ENCODE peak calls at places on chromosomes 11 and 22, in seven cellular contexts. One of them, this sample, is unnamed.
A peak's percentile ranks its signal among the peaks of the same experiment; 100 is the strongest.

GRCh38 chr11:120432056-120433018 is 79.2 kb upstream of the GRIK4 start:
- DNase-seq in heart left ventricle: peak; percentile 54
- DNase-seq in fibroblast of lung: peak; percentile 99
- DNase-seq in colonic mucosa: peak; percentile 26
- DNase-seq in neural progenitor cell: no peak
- DNase-seq in HCT116: peak; percentile 97
- DNase-seq in A673: peak; percentile 92
- DNase-seq in this sample: no peak

GRCh38 chr22:27004434-27004833 is 347.0 kb downstream of the MIAT start:
- DNase-seq in heart left ventricle: no peak
- DNase-seq in fibroblast of lung: no peak
- DNase-seq in colonic mucosa: no peak
- DNase-seq in neural progenitor cell: no peak
- DNase-seq in HCT116: no peak
- DNase-seq in A673: no peak
- DNase-seq in this sample: no peak

GRCh38 chr11:55707029-55707428 is 45.0 kb downstream of the OR4C6 start:
- DNase-seq in heart left ventricle: no peak
- DNase-seq in fibroblast of lung: peak; percentile 9
- DNase-seq in colonic mucosa: no peak
- DNase-seq in neural progenitor cell: peak; percentile 9
- DNase-seq in HCT116: no peak
- DNase-seq in A673: peak; percentile 54
- DNase-seq in this sample: no peak

GRCh38 chr11:75029836-75030631 is 41.3 kb downstream of the NEU3 start:
- DNase-seq in heart left ventricle: no peak
- DNase-seq in fibroblast of lung: no peak
- DNase-seq in colonic mucosa: no peak
- DNase-seq in neural progenitor cell: no peak
- DNase-seq in HCT116: no peak
- DNase-seq in A673: no peak
- DNase-seq in this sample: no peak

GRCh38 chr11:110093407-110094297 is 460 bp downstream of the ZC3H12C start:
- DNase-seq in heart left ventricle: peak; percentile 42
- DNase-seq in fibroblast of lung: peak; percentile 51
- DNase-seq in colonic mucosa: peak; percentile 54
- DNase-seq in neural progenitor cell: peak; percentile 67
- DNase-seq in HCT116: peak; percentile 15
- DNase-seq in A673: peak; percentile 73
- DNase-seq in this sample: peak; percentile 73

GRCh38 chr22:37121887-37122591 is 12.5 kb upstream of the TMPRSS6 start:
- DNase-seq in heart left ventricle: no peak
- DNase-seq in fibroblast of lung: peak; percentile 50
- DNase-seq in colonic mucosa: peak; percentile 41
- DNase-seq in neural progenitor cell: no peak
- DNase-seq in HCT116: no peak
- DNase-seq in A673: no peak
- DNase-seq in this sample: no peak

GRCh38 chr22:33861216-33861875 is 58.9 kb downstream of the LARGE1 start:
- DNase-seq in heart left ventricle: no peak
- DNase-seq in fibroblast of lung: no peak
- DNase-seq in colonic mucosa: no peak
- DNase-seq in neural progenitor cell: no peak
- DNase-seq in HCT116: no peak
- DNase-seq in A673: no peak
- DNase-seq in this sample: peak; percentile 71

GRCh38 chr11:14323118-14323676 is 35.8 kb downstream of the RRAS2 start:
- DNase-seq in heart left ventricle: no peak
- DNase-seq in fibroblast of lung: no peak
- DNase-seq in colonic mucosa: no peak
- DNase-seq in neural progenitor cell: no peak
- DNase-seq in HCT116: no peak
- DNase-seq in A673: no peak
- DNase-seq in this sample: no peak

GRCh38 chr22:37419916-37420655 is 7.2 kb downstream of the ELFN2 start:
- DNase-seq in heart left ventricle: no peak
- DNase-seq in fibroblast of lung: peak; percentile 36
- DNase-seq in colonic mucosa: no peak
- DNase-seq in neural progenitor cell: peak; percentile 74
- DNase-seq in HCT116: no peak
- DNase-seq in A673: no peak
- DNase-seq in this sample: no peak

GRCh38 chr11:130671801-130672700 is 223.6 kb downstream of the ADAMTS15 start:
- DNase-seq in heart left ventricle: peak; percentile 59
- DNase-seq in fibroblast of lung: peak; percentile 95
- DNase-seq in colonic mucosa: peak; percentile 33
- DNase-seq in neural progenitor cell: peak; percentile 51
- DNase-seq in HCT116: no peak
- DNase-seq in A673: peak; percentile 16
- DNase-seq in this sample: no peak

GRCh38 chr22:35631597-35631996 is 14.5 kb upstream of the MB start:
- DNase-seq in heart left ventricle: no peak
- DNase-seq in fibroblast of lung: no peak
- DNase-seq in colonic mucosa: peak; percentile 70
- DNase-seq in neural progenitor cell: no peak
- DNase-seq in HCT116: peak; percentile 65
- DNase-seq in A673: peak; percentile 53
- DNase-seq in this sample: peak; percentile 64

GRCh38 chr11:111823629-111824028 is 47.8 kb downstream of the ALG9 start:
- DNase-seq in heart left ventricle: no peak
- DNase-seq in fibroblast of lung: no peak
- DNase-seq in colonic mucosa: no peak
- DNase-seq in neural progenitor cell: no peak
- DNase-seq in HCT116: no peak
- DNase-seq in A673: no peak
- DNase-seq in this sample: no peak

GRCh38 chr22:36998620-36999351 is 20.5 kb downstream of the TST start:
- DNase-seq in heart left ventricle: no peak
- DNase-seq in fibroblast of lung: no peak
- DNase-seq in colonic mucosa: no peak
- DNase-seq in neural progenitor cell: no peak
- DNase-seq in HCT116: peak; percentile 58
- DNase-seq in A673: no peak
- DNase-seq in this sample: no peak

GRCh38 chr11:133081730-133082452 is 450.4 kb downstream of the OPCML start:
- DNase-seq in heart left ventricle: no peak
- DNase-seq in fibroblast of lung: no peak
- DNase-seq in colonic mucosa: no peak
- DNase-seq in neural progenitor cell: peak; percentile 39
- DNase-seq in HCT116: no peak
- DNase-seq in A673: no peak
- DNase-seq in this sample: no peak

GRCh38 chr11:71139516-71140205 is 112.7 kb downstream of the SHANK2 start:
- DNase-seq in heart left ventricle: peak; percentile 28
- DNase-seq in fibroblast of lung: peak; percentile 5
- DNase-seq in colonic mucosa: no peak
- DNase-seq in neural progenitor cell: peak; percentile 13
- DNase-seq in HCT116: no peak
- DNase-seq in A673: peak; percentile 21
- DNase-seq in this sample: peak; percentile 70

GRCh38 chr11:66979336-66979980 is 4.4 kb downstream of the C11orf86 start:
- DNase-seq in heart left ventricle: no peak
- DNase-seq in fibroblast of lung: peak; percentile 76
- DNase-seq in colonic mucosa: no peak
- DNase-seq in neural progenitor cell: no peak
- DNase-seq in HCT116: no peak
- DNase-seq in A673: no peak
- DNase-seq in this sample: no peak

GRCh38 chr22:23180301-23180892 is at the start of gene BCR:
- DNase-seq in heart left ventricle: peak; percentile 76
- DNase-seq in fibroblast of lung: peak; percentile 73
- DNase-seq in colonic mucosa: peak; percentile 73
- DNase-seq in neural progenitor cell: peak; percentile 87
- DNase-seq in HCT116: peak; percentile 34
- DNase-seq in A673: peak; percentile 81
- DNase-seq in this sample: peak; percentile 85

GRCh38 chr11:120013325-120014250 is 124.3 kb downstream of the TRIM29 start:
- DNase-seq in heart left ventricle: peak; percentile 37
- DNase-seq in fibroblast of lung: peak; percentile 19
- DNase-seq in colonic mucosa: peak; percentile 63
- DNase-seq in neural progenitor cell: peak; percentile 87
- DNase-seq in HCT116: peak; percentile 37
- DNase-seq in A673: peak; percentile 88
- DNase-seq in this sample: no peak

GRCh38 chr11:30585067-30585891 is 874 bp downstream of the MPPED2 start:
- DNase-seq in heart left ventricle: peak; percentile 35
- DNase-seq in fibroblast of lung: no peak
- DNase-seq in colonic mucosa: no peak
- DNase-seq in neural progenitor cell: peak; percentile 63
- DNase-seq in HCT116: no peak
- DNase-seq in A673: peak; percentile 44
- DNase-seq in this sample: peak; percentile 42

GRCh38 chr11:13355191-13355590 is 77.6 kb downstream of the BMAL1 start:
- DNase-seq in heart left ventricle: no peak
- DNase-seq in fibroblast of lung: no peak
- DNase-seq in colonic mucosa: no peak
- DNase-seq in neural progenitor cell: no peak
- DNase-seq in HCT116: no peak
- DNase-seq in A673: no peak
- DNase-seq in this sample: no peak

GRCh38 chr11:88335284-88335683 is 2.3 kb downstream of the CTSC start:
- DNase-seq in heart left ventricle: no peak
- DNase-seq in fibroblast of lung: no peak
- DNase-seq in colonic mucosa: no peak
- DNase-seq in neural progenitor cell: no peak
- DNase-seq in HCT116: no peak
- DNase-seq in A673: no peak
- DNase-seq in this sample: no peak

GRCh38 chr11:122668562-122669090 is 13.1 kb downstream of the UBASH3B start:
- DNase-seq in heart left ventricle: no peak
- DNase-seq in fibroblast of lung: peak; percentile 90
- DNase-seq in colonic mucosa: no peak
- DNase-seq in neural progenitor cell: no peak
- DNase-seq in HCT116: peak; percentile 34
- DNase-seq in A673: peak; percentile 83
- DNase-seq in this sample: no peak

GRCh38 chr11:67563354-67564114 is 20.1 kb upstream of the GSTP1 start:
- DNase-seq in heart left ventricle: peak; percentile 53
- DNase-seq in fibroblast of lung: peak; percentile 97
- DNase-seq in colonic mucosa: peak; percentile 79
- DNase-seq in neural progenitor cell: no peak
- DNase-seq in HCT116: peak; percentile 76
- DNase-seq in A673: no peak
- DNase-seq in this sample: no peak

GRCh38 chr11:128548655-128549255 is 38.6 kb downstream of the ETS1 start:
- DNase-seq in heart left ventricle: peak; percentile 85
- DNase-seq in fibroblast of lung: peak; percentile 25
- DNase-seq in colonic mucosa: peak; percentile 62
- DNase-seq in neural progenitor cell: peak; percentile 71
- DNase-seq in HCT116: no peak
- DNase-seq in A673: no peak
- DNase-seq in this sample: peak; percentile 70

GRCh38 chr11:133402551-133402950 is 129.8 kb downstream of the OPCML start:
- DNase-seq in heart left ventricle: no peak
- DNase-seq in fibroblast of lung: no peak
- DNase-seq in colonic mucosa: no peak
- DNase-seq in neural progenitor cell: no peak
- DNase-seq in HCT116: no peak
- DNase-seq in A673: no peak
- DNase-seq in this sample: no peak

GRCh38 chr22:25656724-25657123 is 85.3 kb upstream of the MYO18B start:
- DNase-seq in heart left ventricle: no peak
- DNase-seq in fibroblast of lung: no peak
- DNase-seq in colonic mucosa: no peak
- DNase-seq in neural progenitor cell: no peak
- DNase-seq in HCT116: no peak
- DNase-seq in A673: no peak
- DNase-seq in this sample: no peak

GRCh38 chr11:73389134-73389525 is 12.9 kb downstream of the RELT start:
- DNase-seq in heart left ventricle: no peak
- DNase-seq in fibroblast of lung: no peak
- DNase-seq in colonic mucosa: no peak
- DNase-seq in neural progenitor cell: no peak
- DNase-seq in HCT116: no peak
- DNase-seq in A673: no peak
- DNase-seq in this sample: no peak

DNA sequence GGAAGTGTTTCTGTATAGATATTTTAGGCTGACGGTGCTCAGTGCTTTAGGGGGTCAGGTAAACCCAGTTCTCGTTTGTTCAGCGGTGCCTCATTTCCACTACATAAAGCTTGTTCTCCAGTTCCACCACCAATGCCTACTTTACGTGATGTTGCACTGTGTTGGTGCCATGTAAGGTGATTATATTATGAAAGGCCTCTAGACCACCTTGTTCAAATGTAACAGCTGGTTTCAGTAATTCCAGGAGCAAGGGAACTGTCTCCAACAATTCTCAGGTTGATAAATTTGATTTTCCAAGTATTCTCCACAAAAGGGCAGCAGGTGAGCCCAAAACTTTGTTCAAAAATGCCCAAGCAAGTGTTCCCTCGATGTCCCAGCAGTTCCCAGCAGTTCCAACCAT is 83.7 kb upstream of the SEPTIN5 start:
- DNase-seq in heart left ventricle: no peak
- DNase-seq in fibroblast of lung: no peak
- DNase-seq in colonic mucosa: no peak
- DNase-seq in neural progenitor cell: no peak
- DNase-seq in HCT116: no peak
- DNase-seq in A673: no peak
- DNase-seq in this sample: no peak
- TF ChIP-seq CTCF in heart left ventricle: no peak
- TF ChIP-seq CTCF in fibroblast of lung: no peak
- TF ChIP-seq CTCF in colonic mucosa: no peak
- TF ChIP-seq CTCF in neural progenitor cell: no peak
- TF ChIP-seq CTCF in HCT116: no peak
- TF ChIP-seq CTCF in A673: no peak
- TF ChIP-seq CTCF in this sample: no peak

DNA sequence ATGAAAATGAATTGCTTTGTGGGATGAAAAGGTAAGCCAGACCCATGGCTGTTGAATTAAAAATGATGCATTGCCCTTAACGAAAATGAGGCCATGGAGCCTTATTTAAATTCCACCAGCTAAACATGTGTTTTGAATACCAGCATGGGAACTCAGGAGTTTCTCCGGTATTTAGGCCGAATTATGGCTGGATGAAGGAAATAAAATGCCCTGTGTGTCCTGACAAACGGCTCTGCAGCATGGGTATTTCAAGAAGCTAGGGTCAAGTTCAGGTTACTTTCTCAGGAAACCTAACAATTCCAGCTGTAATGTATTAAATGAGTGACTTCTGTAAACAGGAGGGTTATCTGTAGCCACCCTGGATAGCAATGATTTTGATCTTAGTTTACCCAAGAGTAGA is 38.3 kb downstream of the AMOTL1 start:
- DNase-seq in heart left ventricle: no peak
- DNase-seq in fibroblast of lung: peak; percentile 28
- DNase-seq in colonic mucosa: no peak
- DNase-seq in neural progenitor cell: no peak
- DNase-seq in HCT116: no peak
- DNase-seq in A673: no peak
- DNase-seq in this sample: no peak
- H3K4me1 ChIP-seq in heart left ventricle: peaks cover 23% of the 10 kb centered on the region
- H3K4me1 ChIP-seq in fibroblast of lung: peaks cover 31% of the 10 kb centered on the region
- H3K4me1 ChIP-seq in colonic mucosa: no peaks in the 10 kb centered on the region
- H3K4me1 ChIP-seq in neural progenitor cell: no peaks in the 10 kb centered on the region
- H3K4me1 ChIP-seq in HCT116: no peaks in the 10 kb centered on the region
- H3K4me1 ChIP-seq in A673: no peaks in the 10 kb centered on the region
- H3K4me1 ChIP-seq in this sample: peaks cover 24% of the 10 kb centered on the region

GRCh38 chr22:16988257-16988656 is 19.8 kb downstream of the GAB4 start:
- DNase-seq in heart left ventricle: no peak
- DNase-seq in fibroblast of lung: no peak
- DNase-seq in colonic mucosa: no peak
- DNase-seq in neural progenitor cell: no peak
- DNase-seq in HCT116: no peak
- DNase-seq in A673: no peak
- DNase-seq in this sample: no peak
- TF ChIP-seq CTCF in heart left ventricle: no peak
- TF ChIP-seq CTCF in fibroblast of lung: no peak
- TF ChIP-seq CTCF in colonic mucosa: no peak
- TF ChIP-seq CTCF in neural progenitor cell: no peak
- TF ChIP-seq CTCF in HCT116: no peak
- TF ChIP-seq CTCF in A673: no peak
- TF ChIP-seq CTCF in this sample: no peak

GRCh38 chr11:69301491-69302401 is 7.8 kb downstream of the MYEOV start:
- DNase-seq in heart left ventricle: no peak
- DNase-seq in fibroblast of lung: peak; percentile 91
- DNase-seq in colonic mucosa: peak; percentile 78
- DNase-seq in neural progenitor cell: no peak
- DNase-seq in HCT116: peak; percentile 95
- DNase-seq in A673: peak; percentile 83
- DNase-seq in this sample: peak; percentile 80
- H3K4me1 ChIP-seq in heart left ventricle: peaks cover 29% of the 10 kb centered on the region
- H3K4me1 ChIP-seq in fibroblast of lung: peaks cover 49% of the 10 kb centered on the region
- H3K4me1 ChIP-seq in colonic mucosa: peaks cover 25% of the 10 kb centered on the region
- H3K4me1 ChIP-seq in neural progenitor cell: no peaks in the 10 kb centered on the region
- H3K4me1 ChIP-seq in HCT116: peaks cover 93% of the 10 kb centered on the region
- H3K4me1 ChIP-seq in A673: peaks cover 82% of the 10 kb centered on the region
- H3K4me1 ChIP-seq in this sample: peaks cover 45% of the 10 kb centered on the region

This sample was measured in lower lobe of right lung.